ENCODE peak calls at places on chromosome 12, in ten cellular contexts. V, L, E, G, S, Z, R, A, D and T are unnamed samples.

GRCh38 chr12:132606466-132606865 is 3.9 kb downstream of the LRCOL1 start:
- DNase-seq in V (no peak), L (no peak), E (no peak), G (no peak), S (no peak), Z (no peak), R (no peak), A (no peak), D (no peak), T (no peak)

GRCh38 chr12:38711055-38711454 is 194.3 kb downstream of the CPNE8 start:
- DNase-seq in V (no peak), L (no peak), E (no peak), G (no peak), S (no peak), Z (no peak), R (no peak), A (no peak), D (no peak), T (no peak)

GRCh38 chr12:118537481-118537917 is 161.1 kb downstream of the SUDS3 start:
- DNase-seq in V (no peak), L (no peak), E (peak), G (no peak), S (no peak), Z (no peak), R (no peak), A (peak), D (no peak), T (peak)

GRCh38 chr12:130863298-130863697 is 8.6 kb upstream of the RAN start:
- DNase-seq in V (peak), L (no peak), E (no peak), G (no peak), S (no peak), Z (no peak), R (no peak), A (no peak), D (no peak), T (no peak)

GRCh38 chr12:124022161-124022560 is 49.1 kb downstream of the ZNF664 start:
- DNase-seq in V (no peak), L (no peak), E (no peak), G (no peak), S (no peak), Z (no peak), R (no peak), A (no peak), D (no peak), T (peak)

GRCh38 chr12:58959639-58960300 is 39.5 kb upstream of the LRIG3 start:
- DNase-seq in V (no peak), L (no peak), E (no peak), G (no peak), S (peak), Z (no peak), R (no peak), A (no peak), D (no peak), T (no peak)

GRCh38 chr12:118136559-118137003 is 657 bp downstream of the PEBP1 start:
- DNase-seq in V (peak), L (peak), E (peak), G (peak), S (peak), Z (peak), R (peak), A (peak), D (no peak), T (peak)

GRCh38 chr12:108598553-108599250 is 818 bp upstream of the TMEM119 start:
- DNase-seq in V (no peak), L (no peak), E (no peak), G (no peak), S (no peak), Z (no peak), R (no peak), A (no peak), D (no peak), T (no peak)

GRCh38 chr12:80778005-80778541 is 61.4 kb downstream of the MYF5 start:
- DNase-seq in V (peak), L (peak), E (peak), G (peak), S (peak), Z (peak), R (peak), A (peak), D (peak), T (no peak)

GRCh38 chr12:104299842-104300481 is 3.6 kb upstream of the EID3 start:
- DNase-seq in V (no peak), L (no peak), E (no peak), G (no peak), S (peak), Z (no peak), R (no peak), A (no peak), D (no peak), T (no peak)

GRCh38 chr12:51752490-51752889 is 96.0 kb downstream of the FIGNL2 start:
- DNase-seq in V (no peak), L (peak), E (peak), G (peak), S (peak), Z (peak), R (peak), A (peak), D (no peak), T (no peak)

GRCh38 chr12:93783827-93784226 is 106.7 kb downstream of the CRADD start:
- DNase-seq in V (no peak), L (no peak), E (peak), G (peak), S (no peak), Z (no peak), R (no peak), A (no peak), D (no peak), T (no peak)

GRCh38 chr12:28065889-28066630 is 93.5 kb upstream of the PTHLH start:
- DNase-seq in V (no peak), L (no peak), E (no peak), G (no peak), S (no peak), Z (no peak), R (no peak), A (no peak), D (no peak), T (no peak)

GRCh38 chr12:130878193-130879185 is 6.6 kb downstream of the RAN start:
- DNase-seq in V (no peak), L (no peak), E (no peak), G (no peak), S (no peak), Z (no peak), R (no peak), A (no peak), D (no peak), T (no peak)

GRCh38 chr12:22658214-22658613 is 33.2 kb downstream of the ETNK1 start:
- DNase-seq in V (no peak), L (peak), E (no peak), G (no peak), S (peak), Z (no peak), R (no peak), A (no peak), D (no peak), T (no peak)

GRCh38 chr12:121465921-121466799 is 66.2 kb downstream of the RNF34 start:
- DNase-seq in V (no peak), L (peak), E (no peak), G (no peak), S (peak), Z (peak), R (no peak), A (no peak), D (no peak), T (no peak)

GRCh38 chr12:94020335-94020734 is 128.0 kb upstream of the PLXNC1 start:
- DNase-seq in V (no peak), L (no peak), E (no peak), G (no peak), S (no peak), Z (no peak), R (no peak), A (no peak), D (no peak), T (no peak)

GRCh38 chr12:53496752-53497032 is 2.6 kb downstream of the MAP3K12 start:
- DNase-seq in V (no peak), L (no peak), E (no peak), G (no peak), S (no peak), Z (no peak), R (no peak), A (no peak), D (no peak), T (no peak)

GRCh38 chr12:1474059-1474537 is 120.3 kb downstream of the FBXL14 start:
- DNase-seq in V (no peak), L (peak), E (no peak), G (peak), S (peak), Z (no peak), R (no peak), A (no peak), D (no peak), T (no peak)

GRCh38 chr12:120368789-120369475 is at the start of gene MSI1:
- DNase-seq in V (no peak), L (peak), E (no peak), G (no peak), S (no peak), Z (peak), R (no peak), A (no peak), D (peak), T (no peak)

GRCh38 chr12:131784909-131785762 is 43.1 kb upstream of the MMP17 start:
- DNase-seq in V (no peak), L (no peak), E (no peak), G (no peak), S (peak), Z (no peak), R (no peak), A (no peak), D (no peak), T (no peak)

GRCh38 chr12:25436206-25436912 is 116.7 kb downstream of the LMNTD1 start:
- DNase-seq in V (no peak), L (peak), E (peak), G (peak), S (peak), Z (peak), R (no peak), A (no peak), D (peak), T (no peak)

GRCh38 chr12:69511870-69512269 is 41.7 kb downstream of the FRS2 start:
- DNase-seq in V (no peak), L (no peak), E (no peak), G (no peak), S (no peak), Z (no peak), R (no peak), A (no peak), D (no peak), T (no peak)

GRCh38 chr12:19575307-19576243 is 136.3 kb downstream of the AEBP2 start:
- DNase-seq in V (peak), L (peak), E (no peak), G (peak), S (peak), Z (peak), R (no peak), A (peak), D (peak), T (no peak)

GRCh38 chr12:72141381-72141780 is 130.8 kb upstream of the TRHDE start:
- DNase-seq in V (no peak), L (no peak), E (no peak), G (no peak), S (peak), Z (no peak), R (no peak), A (no peak), D (peak), T (no peak)